ENCODE peak calls at places on chromosomes 3 and 15, in eight cellular contexts. G, A, J, P, F, Q, Y and U are unnamed samples.
A peak's percentile ranks its signal among the peaks of the same experiment; 100 is the strongest.

GRCh38 chr3:172607305-172608121 is 84.3 kb upstream of the TNFSF10 start:
- DNase-seq in J (no peak), G (no peak), F (no peak), A (no peak), Q (no peak), P (peak; percentile 92), Y (no peak), U (no peak)

GRCh38 chr3:45029661-45030060 is 3.6 kb downstream of the CLEC3B start:
- DNase-seq in Q (no peak), G (no peak), A (no peak), J (no peak), Y (no peak), F (no peak), P (peak; percentile 66), U (no peak)

GRCh38 chr3:155323063-155323666 is 29.7 kb upstream of the STRIT1 start:
- DNase-seq in P (peak; percentile 89), J (no peak), Q (peak; percentile 4), F (peak; percentile 26), A (no peak), Y (no peak), G (no peak), U (no peak)

GRCh38 chr3:13223574-13224237 is 150.5 kb upstream of the IQSEC1 start:
- DNase-seq in Q (no peak), A (no peak), G (no peak), F (no peak), P (no peak), J (no peak), Y (peak; percentile 59), U (no peak)

GRCh38 chr3:53821631-53822068 is 24.6 kb downstream of the CHDH start:
- DNase-seq in G (peak; percentile 37), P (peak; percentile 22), A (no peak), Y (no peak), Q (no peak), J (no peak), F (peak; percentile 37), U (no peak)

GRCh38 chr15:92109485-92109884 is 256.0 kb downstream of the SLCO3A1 start:
- DNase-seq in P (no peak), G (no peak), F (no peak), Y (no peak), Q (no peak), A (no peak), J (no peak), U (no peak)

GRCh38 chr3:71310595-71311319 is 272.8 kb downstream of the FOXP1 start:
- DNase-seq in A (no peak), Q (no peak), F (no peak), P (peak; percentile 55), Y (no peak), J (no peak), G (no peak), U (peak; percentile 46)

GRCh38 chr15:45549831-45550230 is 27.3 kb upstream of the SLC30A4 start:
- DNase-seq in A (no peak), J (no peak), Y (no peak), Q (no peak), G (no peak), P (peak; percentile 43), F (no peak), U (no peak)

GRCh38 chr3:189908646-189909045 is 212.1 kb downstream of the P3H2 start:
- DNase-seq in A (no peak), G (no peak), Y (no peak), P (peak; percentile 72), J (no peak), F (peak; percentile 15), Q (no peak), U (no peak)

GRCh38 chr3:24410861-24411260 is 83.8 kb downstream of the THRB start:
- DNase-seq in A (no peak), Y (no peak), P (no peak), J (no peak), F (no peak), G (no peak), Q (no peak), U (no peak)

GRCh38 chr3:15148614-15149013 is 49.7 kb upstream of the RBSN start:
- DNase-seq in P (no peak), Y (no peak), A (peak; percentile 17), Q (no peak), G (no peak), F (peak; percentile 13), J (no peak), U (no peak)

DNA sequence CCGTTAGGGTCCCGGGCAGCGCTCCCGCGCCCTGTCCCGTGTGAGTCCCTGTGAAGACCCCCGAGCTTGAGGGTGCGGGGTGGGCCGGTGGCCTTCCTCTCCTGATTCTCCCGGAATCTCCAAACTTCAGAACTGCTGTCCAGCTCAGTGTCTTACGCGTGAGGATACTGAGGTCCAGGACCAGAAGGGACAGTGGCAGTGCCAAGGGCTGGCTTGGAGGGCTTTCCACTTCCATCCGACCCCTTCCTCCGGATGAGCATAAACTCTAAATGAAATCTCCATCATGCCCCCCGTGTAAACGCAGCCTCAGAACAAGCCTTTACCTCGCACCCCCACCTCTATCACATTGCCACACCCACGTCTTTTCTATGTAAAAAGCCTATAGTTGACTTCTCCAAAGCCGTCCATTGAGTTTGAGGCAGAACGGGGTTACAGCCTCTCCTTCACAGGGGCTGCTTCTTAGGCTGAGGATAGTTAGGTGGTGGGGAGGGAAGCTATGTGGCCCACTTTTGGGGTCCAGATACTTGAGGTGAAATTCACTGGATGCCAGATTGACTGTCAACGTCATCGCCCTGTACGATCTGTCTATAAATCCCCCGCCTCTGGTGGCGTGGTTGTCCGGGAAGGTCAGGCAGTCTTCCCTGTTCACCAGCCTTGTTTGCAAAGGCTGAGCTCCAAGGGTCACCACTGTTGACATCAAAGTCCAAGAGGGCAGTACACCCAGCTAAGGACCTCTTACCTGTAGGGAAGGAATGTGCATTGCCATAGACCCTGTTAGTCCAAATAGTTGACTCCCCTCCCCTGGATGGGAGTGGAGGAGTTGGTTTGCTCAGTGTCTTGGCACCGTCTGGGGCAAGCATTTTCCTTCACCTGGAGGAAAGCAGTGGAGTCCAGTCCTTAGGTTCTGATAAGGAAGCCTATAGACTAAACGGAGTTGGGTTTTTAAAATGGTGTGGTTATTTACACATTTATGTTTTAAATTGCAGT is 1.2 kb downstream of the EDEM1 start:
- DNase-seq in F (no peak), Y (peak; percentile 87), G (no peak), J (no peak), Q (no peak), A (no peak), P (peak; percentile 17), U (peak; percentile 81)
- TF ChIP-seq POLR2A in F (no peak), Y (peak; percentile 82), G (no peak), J (no peak), Q (peak; percentile 53), A (no peak), P (peak; percentile 18), U (no peak)

DNA sequence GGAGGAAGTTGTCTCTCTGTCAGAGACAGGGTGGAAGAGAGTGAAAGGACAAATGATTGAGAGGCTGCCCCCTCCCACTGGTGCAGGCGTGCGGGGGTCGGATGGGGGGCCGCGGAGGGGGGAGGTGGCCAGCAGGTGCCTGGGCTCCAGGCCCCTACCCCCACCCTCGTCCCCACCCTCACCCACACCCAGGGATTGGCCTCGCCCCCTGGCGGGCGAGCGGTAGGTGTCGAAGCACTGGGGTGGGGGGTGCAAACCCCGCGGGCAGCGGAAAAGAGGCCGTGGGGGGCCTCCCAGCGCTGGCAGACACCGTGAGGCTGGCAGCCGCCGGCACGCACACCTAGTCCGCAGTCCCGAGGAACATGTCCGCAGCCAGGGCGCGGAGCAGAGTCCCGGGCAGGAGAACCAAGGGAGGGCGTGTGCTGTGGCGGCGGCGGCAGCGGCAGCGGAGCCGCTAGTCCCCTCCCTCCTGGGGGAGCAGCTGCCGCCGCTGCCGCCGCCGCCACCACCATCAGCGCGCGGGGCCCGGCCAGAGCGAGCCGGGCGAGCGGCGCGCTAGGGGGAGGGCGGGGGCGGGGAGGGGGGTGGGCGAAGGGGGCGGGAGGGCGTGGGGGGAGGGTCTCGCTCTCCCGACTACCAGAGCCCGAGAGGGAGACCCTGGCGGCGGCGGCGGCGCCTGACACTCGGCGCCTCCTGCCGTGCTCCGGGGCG is at the start of gene KAT2B:
- DNase-seq in G (peak; percentile 87), A (peak; percentile 75), P (peak; percentile 26), J (peak; percentile 69), Y (peak; percentile 91), Q (peak; percentile 69), F (peak; percentile 63), U (peak; percentile 97)
- TF ChIP-seq POLR2A in G (no peak), A (peak; percentile 54), P (no peak), J (no peak), Y (peak; percentile 67), Q (no peak), F (no peak), U (peak; percentile 58)

GRCh38 chr3:11642455-11643162 is 1.1 kb downstream of the VGLL4 start:
- DNase-seq in J (no peak), A (peak; percentile 81), Q (peak; percentile 44), F (peak; percentile 57), Y (peak; percentile 82), P (peak; percentile 81), G (peak; percentile 89), U (peak; percentile 95)
- TF ChIP-seq POLR2A in J (peak; percentile 64), A (peak; percentile 39), Q (peak; percentile 79), F (peak; percentile 55), Y (peak; percentile 61), P (peak; percentile 73), G (peak; percentile 69), U (no peak)

GRCh38 chr15:82263350-82263749 is 732 bp downstream of the SAXO2 start:
- DNase-seq in Q (no peak), F (no peak), J (no peak), P (no peak), G (no peak), Y (no peak), A (no peak), U (no peak)

GRCh38 chr15:82262422-82263026 is at the start of the genes EFL1 and SAXO2:
- DNase-seq in A (peak; percentile 82), Y (peak; percentile 96), J (peak; percentile 76), P (peak; percentile 80), G (peak; percentile 95), Q (peak; percentile 77), F (peak; percentile 46), U (peak; percentile 98)
- TF ChIP-seq POLR2A in A (peak; percentile 32), Y (peak; percentile 50), J (peak; percentile 59), P (peak; percentile 81), G (no peak), Q (peak; percentile 70), F (peak; percentile 67), U (peak; percentile 30)

DNA sequence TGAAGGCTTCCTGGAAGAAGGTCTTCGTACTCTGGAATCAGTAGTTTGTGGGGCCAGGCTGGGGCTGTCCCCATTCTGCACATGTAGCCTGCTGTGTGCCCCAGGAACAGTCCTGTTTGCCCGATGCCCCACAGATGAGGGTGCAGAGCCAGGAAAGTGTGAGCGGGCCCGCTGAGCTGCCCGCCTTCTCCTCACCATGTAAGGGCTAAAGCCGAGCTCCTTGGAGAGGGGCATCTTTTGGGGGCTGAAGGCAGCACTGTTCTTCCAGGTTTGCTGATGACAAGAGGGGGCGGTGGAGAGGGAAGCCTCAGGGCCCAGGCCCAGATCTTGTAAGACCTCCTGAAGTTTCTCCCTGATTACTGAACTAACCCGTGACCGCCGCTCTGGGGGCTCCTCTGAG is 73.2 kb upstream of the GSK3B start:
- DNase-seq in P (no peak), Q (no peak), J (no peak), A (no peak), G (no peak), Y (no peak), F (no peak), U (no peak)
- TF ChIP-seq POLR2A in P (no peak), Q (no peak), J (no peak), A (no peak), G (no peak), Y (no peak), F (no peak), U (no peak)